ENCODE peak calls at places on chromosomes 3 and 15, in nine cellular contexts. One of them, this sample, is unnamed.

GRCh38 chr3:38758557-38758956 is 57.5 kb downstream of the SCN10A start:
- DNase-seq in endothelial cell of umbilical vein: no peak
- DNase-seq in mesendoderm: no peak
- DNase-seq in effector memory CD4-positive, alpha-beta T cell: no peak
- DNase-seq in fibroblast of lung: no peak
- DNase-seq in A549: no peak
- DNase-seq in CD8-positive, alpha-beta memory T cell: no peak
- DNase-seq in psoas muscle: no peak
- DNase-seq in neural progenitor cell: no peak
- DNase-seq in this sample: no peak

GRCh38 chr3:69484507-69485393 is 98.9 kb upstream of the FRMD4B start:
- DNase-seq in endothelial cell of umbilical vein: no peak
- DNase-seq in mesendoderm: no peak
- DNase-seq in effector memory CD4-positive, alpha-beta T cell: no peak
- DNase-seq in fibroblast of lung: no peak
- DNase-seq in A549: no peak
- DNase-seq in CD8-positive, alpha-beta memory T cell: no peak
- DNase-seq in psoas muscle: no peak
- DNase-seq in neural progenitor cell: no peak
- DNase-seq in this sample: peak; percentile 73

GRCh38 chr15:74613953-74614743 is 1.5 kb upstream of the CLK3 start:
- DNase-seq in endothelial cell of umbilical vein: peak; percentile 77
- DNase-seq in mesendoderm: peak; percentile 28
- DNase-seq in effector memory CD4-positive, alpha-beta T cell: no peak
- DNase-seq in fibroblast of lung: peak; percentile 10
- DNase-seq in A549: no peak
- DNase-seq in CD8-positive, alpha-beta memory T cell: no peak
- DNase-seq in psoas muscle: no peak
- DNase-seq in neural progenitor cell: no peak
- DNase-seq in this sample: no peak

GRCh38 chr3:65619391-65620298 is 419.1 kb downstream of the MAGI1 start:
- DNase-seq in endothelial cell of umbilical vein: peak; percentile 89
- DNase-seq in mesendoderm: peak; percentile 67
- DNase-seq in effector memory CD4-positive, alpha-beta T cell: no peak
- DNase-seq in fibroblast of lung: peak; percentile 68
- DNase-seq in A549: no peak
- DNase-seq in CD8-positive, alpha-beta memory T cell: no peak
- DNase-seq in psoas muscle: no peak
- DNase-seq in neural progenitor cell: no peak
- DNase-seq in this sample: no peak

GRCh38 chr15:31330111-31330785 is 3.6 kb downstream of the KLF13 start:
- DNase-seq in endothelial cell of umbilical vein: no peak
- DNase-seq in mesendoderm: no peak
- DNase-seq in effector memory CD4-positive, alpha-beta T cell: no peak
- DNase-seq in fibroblast of lung: no peak
- DNase-seq in A549: no peak
- DNase-seq in CD8-positive, alpha-beta memory T cell: no peak
- DNase-seq in psoas muscle: no peak
- DNase-seq in neural progenitor cell: no peak
- DNase-seq in this sample: no peak

GRCh38 chr3:151379083-151379734 is 5.3 kb downstream of the P2RY12 start:
- DNase-seq in endothelial cell of umbilical vein: peak; percentile 10
- DNase-seq in mesendoderm: peak; percentile 60
- DNase-seq in effector memory CD4-positive, alpha-beta T cell: no peak
- DNase-seq in fibroblast of lung: no peak
- DNase-seq in A549: peak; percentile 29
- DNase-seq in CD8-positive, alpha-beta memory T cell: no peak
- DNase-seq in psoas muscle: no peak
- DNase-seq in neural progenitor cell: peak; percentile 65
- DNase-seq in this sample: peak; percentile 16

GRCh38 chr3:18758047-18758704 is 333.0 kb upstream of the SATB1 start:
- DNase-seq in endothelial cell of umbilical vein: no peak
- DNase-seq in mesendoderm: peak; percentile 91
- DNase-seq in effector memory CD4-positive, alpha-beta T cell: peak; percentile 20
- DNase-seq in fibroblast of lung: peak; percentile 8
- DNase-seq in A549: peak; percentile 50
- DNase-seq in CD8-positive, alpha-beta memory T cell: peak; percentile 77
- DNase-seq in psoas muscle: no peak
- DNase-seq in neural progenitor cell: peak; percentile 80
- DNase-seq in this sample: peak; percentile 16

GRCh38 chr15:47715402-47715801 is 1.9 kb upstream of the SEMA6D start:
- DNase-seq in endothelial cell of umbilical vein: no peak
- DNase-seq in mesendoderm: no peak
- DNase-seq in effector memory CD4-positive, alpha-beta T cell: no peak
- DNase-seq in fibroblast of lung: no peak
- DNase-seq in A549: no peak
- DNase-seq in CD8-positive, alpha-beta memory T cell: no peak
- DNase-seq in psoas muscle: no peak
- DNase-seq in neural progenitor cell: no peak
- DNase-seq in this sample: no peak

GRCh38 chr15:91517491-91518200 is 335.9 kb upstream of the SLCO3A1 start:
- DNase-seq in endothelial cell of umbilical vein: no peak
- DNase-seq in mesendoderm: peak; percentile 58
- DNase-seq in effector memory CD4-positive, alpha-beta T cell: no peak
- DNase-seq in fibroblast of lung: peak; percentile 67
- DNase-seq in A549: no peak
- DNase-seq in CD8-positive, alpha-beta memory T cell: no peak
- DNase-seq in psoas muscle: no peak
- DNase-seq in neural progenitor cell: no peak
- DNase-seq in this sample: no peak

GRCh38 chr15:92714071-92714456 is 58.5 kb upstream of the FAM174B start:
- DNase-seq in endothelial cell of umbilical vein: peak; percentile 57
- DNase-seq in mesendoderm: peak; percentile 78
- DNase-seq in effector memory CD4-positive, alpha-beta T cell: no peak
- DNase-seq in fibroblast of lung: peak; percentile 58
- DNase-seq in A549: peak; percentile 56
- DNase-seq in CD8-positive, alpha-beta memory T cell: no peak
- DNase-seq in psoas muscle: no peak
- DNase-seq in neural progenitor cell: peak; percentile 67
- DNase-seq in this sample: no peak

GRCh38 chr3:55631766-55632331 is 144.7 kb upstream of the WNT5A start:
- DNase-seq in endothelial cell of umbilical vein: no peak
- DNase-seq in mesendoderm: peak; percentile 60
- DNase-seq in effector memory CD4-positive, alpha-beta T cell: no peak
- DNase-seq in fibroblast of lung: no peak
- DNase-seq in A549: no peak
- DNase-seq in CD8-positive, alpha-beta memory T cell: no peak
- DNase-seq in psoas muscle: no peak
- DNase-seq in neural progenitor cell: no peak
- DNase-seq in this sample: no peak

GRCh38 chr15:45454825-45455224 is 67.7 kb downstream of the SLC30A4 start:
- DNase-seq in endothelial cell of umbilical vein: no peak
- DNase-seq in mesendoderm: no peak
- DNase-seq in effector memory CD4-positive, alpha-beta T cell: peak; percentile 71
- DNase-seq in fibroblast of lung: peak; percentile 97
- DNase-seq in A549: peak; percentile 57
- DNase-seq in CD8-positive, alpha-beta memory T cell: peak; percentile 63
- DNase-seq in psoas muscle: peak; percentile 67
- DNase-seq in neural progenitor cell: no peak
- DNase-seq in this sample: peak; percentile 53

GRCh38 chr3:142987707-142988106 is 13.7 kb upstream of the U2SURP start:
- DNase-seq in endothelial cell of umbilical vein: no peak
- DNase-seq in mesendoderm: peak; percentile 53
- DNase-seq in effector memory CD4-positive, alpha-beta T cell: no peak
- DNase-seq in fibroblast of lung: peak; percentile 36
- DNase-seq in A549: no peak
- DNase-seq in CD8-positive, alpha-beta memory T cell: no peak
- DNase-seq in psoas muscle: peak; percentile 54
- DNase-seq in neural progenitor cell: peak; percentile 28
- DNase-seq in this sample: peak; percentile 22

GRCh38 chr15:76566276-76566675 is 229.7 kb downstream of the ISL2 start:
- DNase-seq in endothelial cell of umbilical vein: no peak
- DNase-seq in mesendoderm: no peak
- DNase-seq in effector memory CD4-positive, alpha-beta T cell: no peak
- DNase-seq in fibroblast of lung: peak; percentile 51
- DNase-seq in A549: no peak
- DNase-seq in CD8-positive, alpha-beta memory T cell: no peak
- DNase-seq in psoas muscle: no peak
- DNase-seq in neural progenitor cell: no peak
- DNase-seq in this sample: no peak

DNA sequence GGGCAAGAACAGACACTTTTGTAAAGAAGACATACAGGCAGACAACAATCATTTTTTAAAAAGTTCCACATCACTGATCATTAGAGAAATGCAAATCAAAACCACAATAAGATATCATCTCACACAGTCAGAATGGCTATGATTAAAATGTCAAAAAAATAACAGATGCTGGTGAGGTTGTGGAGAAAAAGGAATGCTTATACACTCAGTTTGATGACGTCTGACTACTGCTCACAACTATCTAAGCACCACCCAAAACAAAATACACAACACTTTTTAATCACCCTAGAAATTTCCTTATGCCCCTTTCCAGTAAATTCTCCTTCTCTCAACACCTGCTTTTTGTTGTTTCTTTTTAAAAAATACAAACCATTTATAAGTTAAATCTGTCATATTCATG is 228.8 kb downstream of the ISL2 start:
- DNase-seq in endothelial cell of umbilical vein: no peak
- DNase-seq in mesendoderm: no peak
- DNase-seq in effector memory CD4-positive, alpha-beta T cell: no peak
- DNase-seq in fibroblast of lung: peak; percentile 62
- DNase-seq in A549: no peak
- DNase-seq in CD8-positive, alpha-beta memory T cell: no peak
- DNase-seq in psoas muscle: no peak
- DNase-seq in neural progenitor cell: no peak
- DNase-seq in this sample: no peak
- H3K27ac ChIP-seq in endothelial cell of umbilical vein: no peak overlapping the region
- H3K27ac ChIP-seq in mesendoderm: no peak overlapping the region
- H3K27ac ChIP-seq in effector memory CD4-positive, alpha-beta T cell: no peak overlapping the region
- H3K27ac ChIP-seq in fibroblast of lung: no peak overlapping the region
- H3K27ac ChIP-seq in A549: no peak overlapping the region
- H3K27ac ChIP-seq in CD8-positive, alpha-beta memory T cell: no peak overlapping the region
- H3K27ac ChIP-seq in psoas muscle: no peak overlapping the region
- H3K27ac ChIP-seq in neural progenitor cell: no peak overlapping the region
- H3K27ac ChIP-seq in this sample: no peak overlapping the region

GRCh38 chr3:32117324-32117723 is 10.9 kb downstream of the GPD1L start:
- DNase-seq in endothelial cell of umbilical vein: no peak
- DNase-seq in mesendoderm: no peak
- DNase-seq in effector memory CD4-positive, alpha-beta T cell: no peak
- DNase-seq in fibroblast of lung: peak; percentile 41
- DNase-seq in A549: no peak
- DNase-seq in CD8-positive, alpha-beta memory T cell: no peak
- DNase-seq in psoas muscle: no peak
- DNase-seq in neural progenitor cell: no peak
- DNase-seq in this sample: no peak
- H3K4me1 ChIP-seq in endothelial cell of umbilical vein: no peaks in the 10 kb centered on the region
- H3K4me1 ChIP-seq in mesendoderm: no peaks in the 10 kb centered on the region
- H3K4me1 ChIP-seq in effector memory CD4-positive, alpha-beta T cell: peaks cover 9% of the 10 kb centered on the region
- H3K4me1 ChIP-seq in fibroblast of lung: no peaks in the 10 kb centered on the region
- H3K4me1 ChIP-seq in A549: peaks cover 6% of the 10 kb centered on the region
- H3K4me1 ChIP-seq in CD8-positive, alpha-beta memory T cell: peaks cover 39% of the 10 kb centered on the region
- H3K4me1 ChIP-seq in psoas muscle: peaks cover 65% of the 10 kb centered on the region
- H3K4me1 ChIP-seq in neural progenitor cell: no peaks in the 10 kb centered on the region
- H3K4me1 ChIP-seq in this sample: peaks cover 36% of the 10 kb centered on the region

GRCh38 chr3:49712166-49712565 is 7.3 kb downstream of the AMIGO3 start:
- DNase-seq in endothelial cell of umbilical vein: no peak
- DNase-seq in mesendoderm: no peak
- DNase-seq in effector memory CD4-positive, alpha-beta T cell: no peak
- DNase-seq in fibroblast of lung: no peak
- DNase-seq in A549: no peak
- DNase-seq in CD8-positive, alpha-beta memory T cell: no peak
- DNase-seq in psoas muscle: peak; percentile 41
- DNase-seq in neural progenitor cell: no peak
- DNase-seq in this sample: no peak

GRCh38 chr3:49714728-49715550 is 4.5 kb downstream of the AMIGO3 start:
- DNase-seq in endothelial cell of umbilical vein: no peak
- DNase-seq in mesendoderm: no peak
- DNase-seq in effector memory CD4-positive, alpha-beta T cell: no peak
- DNase-seq in fibroblast of lung: no peak
- DNase-seq in A549: no peak
- DNase-seq in CD8-positive, alpha-beta memory T cell: no peak
- DNase-seq in psoas muscle: no peak
- DNase-seq in neural progenitor cell: no peak
- DNase-seq in this sample: no peak

GRCh38 chr3:49711489-49711888 is 8.0 kb downstream of the AMIGO3 start:
- DNase-seq in endothelial cell of umbilical vein: no peak
- DNase-seq in mesendoderm: no peak
- DNase-seq in effector memory CD4-positive, alpha-beta T cell: no peak
- DNase-seq in fibroblast of lung: no peak
- DNase-seq in A549: no peak
- DNase-seq in CD8-positive, alpha-beta memory T cell: no peak
- DNase-seq in psoas muscle: peak; percentile 28
- DNase-seq in neural progenitor cell: no peak
- DNase-seq in this sample: no peak

GRCh38 chr3:49712631-49713317 is 6.7 kb downstream of the AMIGO3 start:
- DNase-seq in endothelial cell of umbilical vein: no peak
- DNase-seq in mesendoderm: no peak
- DNase-seq in effector memory CD4-positive, alpha-beta T cell: no peak
- DNase-seq in fibroblast of lung: no peak
- DNase-seq in A549: no peak
- DNase-seq in CD8-positive, alpha-beta memory T cell: no peak
- DNase-seq in psoas muscle: peak; percentile 48
- DNase-seq in neural progenitor cell: peak; percentile 21
- DNase-seq in this sample: no peak

GRCh38 chr3:49713336-49714105 is 6.0 kb downstream of the AMIGO3 start:
- DNase-seq in endothelial cell of umbilical vein: no peak
- DNase-seq in mesendoderm: no peak
- DNase-seq in effector memory CD4-positive, alpha-beta T cell: no peak
- DNase-seq in fibroblast of lung: no peak
- DNase-seq in A549: no peak
- DNase-seq in CD8-positive, alpha-beta memory T cell: no peak
- DNase-seq in psoas muscle: no peak
- DNase-seq in neural progenitor cell: no peak
- DNase-seq in this sample: no peak
- H3K27ac ChIP-seq in endothelial cell of umbilical vein: no peak overlapping the region
- H3K27ac ChIP-seq in mesendoderm: no peak overlapping the region
- H3K27ac ChIP-seq in effector memory CD4-positive, alpha-beta T cell: no peak overlapping the region
- H3K27ac ChIP-seq in fibroblast of lung: no peak overlapping the region
- H3K27ac ChIP-seq in A549: no peak overlapping the region
- H3K27ac ChIP-seq in CD8-positive, alpha-beta memory T cell: no peak overlapping the region
- H3K27ac ChIP-seq in psoas muscle: no peak overlapping the region
- H3K27ac ChIP-seq in neural progenitor cell: no peak overlapping the region
- H3K27ac ChIP-seq in this sample: no peak overlapping the region

GRCh38 chr3:9009976-9010545 is 46.8 kb upstream of the RAD18 start:
- DNase-seq in endothelial cell of umbilical vein: no peak
- DNase-seq in mesendoderm: no peak
- DNase-seq in effector memory CD4-positive, alpha-beta T cell: no peak
- DNase-seq in fibroblast of lung: no peak
- DNase-seq in A549: no peak
- DNase-seq in CD8-positive, alpha-beta memory T cell: no peak
- DNase-seq in psoas muscle: no peak
- DNase-seq in neural progenitor cell: no peak
- DNase-seq in this sample: no peak
- H3K4me1 ChIP-seq in endothelial cell of umbilical vein: no peaks in the 10 kb centered on the region
- H3K4me1 ChIP-seq in mesendoderm: no peaks in the 10 kb centered on the region
- H3K4me1 ChIP-seq in effector memory CD4-positive, alpha-beta T cell: no peaks in the 10 kb centered on the region
- H3K4me1 ChIP-seq in fibroblast of lung: no peaks in the 10 kb centered on the region
- H3K4me1 ChIP-seq in A549: no peaks in the 10 kb centered on the region
- H3K4me1 ChIP-seq in CD8-positive, alpha-beta memory T cell: no peaks in the 10 kb centered on the region
- H3K4me1 ChIP-seq in psoas muscle: no peaks in the 10 kb centered on the region
- H3K4me1 ChIP-seq in neural progenitor cell: peaks cover 8% of the 10 kb centered on the region
- H3K4me1 ChIP-seq in this sample: no peaks in the 10 kb centered on the region